ENCODE peak calls at places on chromosomes 11 and 22, in seven cellular contexts. B, T, M, X, W, O and G are unnamed samples.

GRCh38 chr22:44025171-44026065 is 1.3 kb downstream of the PARVB start:
- DNase-seq in B (no peak), T (no peak), M (no peak), X (no peak), W (no peak), O (no peak), G (no peak)

GRCh38 chr11:70365536-70365912 is 32.8 kb upstream of the CTTN start:
- DNase-seq in B (no peak), T (no peak), M (no peak), X (no peak), W (no peak), O (no peak), G (no peak)

GRCh38 chr11:1847941-1848639 is 4.8 kb upstream of the LSP1 start:
- DNase-seq in B (no peak), T (no peak), M (no peak), X (no peak), W (no peak), O (no peak), G (no peak)

GRCh38 chr11:17991799-17992433 is 20.9 kb downstream of the SERGEF start:
- DNase-seq in B (no peak), T (peak; percentile 45), M (peak; percentile 69), X (no peak), W (peak; percentile 16), O (peak; percentile 10), G (peak; percentile 63)

GRCh38 chr22:44186121-44186510 is 5.4 kb downstream of the PARVG start:
- DNase-seq in B (no peak), T (no peak), M (no peak), X (no peak), W (no peak), O (no peak), G (no peak)

GRCh38 chr11:57072640-57073039 is 83.9 kb downstream of the OR5AK2 start:
- DNase-seq in B (no peak), T (peak; percentile 95), M (no peak), X (no peak), W (no peak), O (no peak), G (no peak)

GRCh38 chr22:29139965-29140782 is 65.5 kb upstream of the EMID1 start:
- DNase-seq in B (no peak), T (no peak), M (no peak), X (no peak), W (no peak), O (no peak), G (no peak)

GRCh38 chr22:25845985-25846745 is 104.2 kb downstream of the MYO18B start:
- DNase-seq in B (no peak), T (peak; percentile 66), M (no peak), X (no peak), W (no peak), O (no peak), G (no peak)